ENCODE peak calls at places on chromosomes 5 and 9, in five cellular contexts. J is EL; P is activated T-cell treated with anti-CD3 and anti-CD28 coated beads, Interleukin-2, amount 50 U/mL, for 72 hours; X is RWPE1; M is HT-29. G is an unnamed sample.

GRCh38 chr9:108634164-108634563 is 221.6 kb downstream of the ACTL7B start:
- DNase-seq in X (peak; percentile 85), J (peak; percentile 66), M (peak; percentile 33), P (no peak), G (no peak)

GRCh38 chr9:135340726-135341475 is 138.7 kb upstream of the PPP1R26 start:
- DNase-seq in J (no peak), P (no peak), M (no peak), X (no peak), G (no peak)

GRCh38 chr9:29669613-29670012 is 2096.3 kb upstream of the C9orf72 start:
- DNase-seq in M (no peak), P (no peak), X (no peak), J (no peak), G (no peak)

GRCh38 chr9:83196946-83197345 is 134.0 kb upstream of the RASEF start:
- DNase-seq in X (no peak), M (no peak), J (no peak), P (no peak), G (no peak)

GRCh38 chr5:127666043-127666716 is 17.3 kb downstream of the CTXN3 start:
- DNase-seq in X (no peak), M (no peak), J (peak; percentile 20), P (no peak), G (no peak)

GRCh38 chr5:171496431-171496830 is 77.0 kb downstream of the FGF18 start:
- DNase-seq in M (no peak), P (no peak), J (no peak), X (no peak), G (no peak)

GRCh38 chr5:75167345-75167744 is 69.3 kb downstream of the ANKRD31 start:
- DNase-seq in J (no peak), X (peak; percentile 34), M (peak; percentile 43), P (no peak), G (no peak)

GRCh38 chr5:67315082-67315801 is 118.6 kb upstream of the CD180 start:
- DNase-seq in J (peak; percentile 70), X (peak; percentile 72), M (peak; percentile 27), P (no peak), G (no peak)

GRCh38 chr5:65611524-65611923 is 12.6 kb downstream of the TRIM23 start:
- DNase-seq in M (peak; percentile 74), P (no peak), J (no peak), X (peak; percentile 23), G (no peak)

GRCh38 chr5:96823900-96824351 is 16.2 kb upstream of the ERAP1 start:
- DNase-seq in X (peak; percentile 92), J (peak; percentile 87), M (peak; percentile 52), P (no peak), G (no peak)

GRCh38 chr5:111066261-111066938 is 5.1 kb upstream of the TSLP start:
- DNase-seq in J (no peak), X (no peak), M (no peak), P (no peak), G (no peak)

GRCh38 chr5:163889369-163889768 is 383.9 kb downstream of the MAT2B start:
- DNase-seq in X (no peak), J (peak; percentile 70), P (no peak), M (no peak), G (no peak)

GRCh38 chr9:74696520-74696919 is 191.2 kb downstream of the TRPM6 start:
- DNase-seq in M (no peak), X (no peak), P (peak; percentile 1), J (no peak), G (no peak)

GRCh38 chr9:73104342-73104741 is 47.3 kb upstream of the ANXA1 start:
- DNase-seq in P (no peak), M (no peak), J (no peak), X (no peak), G (no peak)

GRCh38 chr5:113902917-113903681 is 389.6 kb downstream of the YTHDC2 start:
- DNase-seq in P (no peak), X (no peak), M (no peak), J (no peak), G (no peak)

GRCh38 chr5:114361724-114362196 is at the start of gene KCNN2:
- DNase-seq in P (peak; percentile 29), X (peak; percentile 59), M (peak; percentile 18), J (peak; percentile 82), G (peak; percentile 66)

GRCh38 chr5:14659821-14660607 is 4.5 kb upstream of the OTULIN start:
- DNase-seq in X (peak; percentile 73), P (no peak), J (peak; percentile 63), M (no peak), G (no peak)

GRCh38 chr5:761854-762685 is 22.5 kb downstream of the ZDHHC11B start:
- DNase-seq in X (no peak), J (no peak), P (no peak), M (no peak), G (peak; percentile 22)

GRCh38 chr5:10652606-10653005 is 88.7 kb downstream of the ANKRD33B start:
- DNase-seq in X (no peak), M (no peak), J (no peak), P (no peak), G (no peak)

GRCh38 chr9:84170521-84171141 is 169.9 kb downstream of the SLC28A3 start:
- DNase-seq in P (no peak), M (peak; percentile 59), X (peak; percentile 62), J (peak; percentile 98), G (no peak)

GRCh38 chr9:16112116-16112515 is 559.3 kb downstream of the CCDC171 start:
- DNase-seq in M (no peak), X (no peak), J (no peak), P (no peak), G (no peak)

GRCh38 chr5:87347841-87348240 is 64.9 kb downstream of the CCNH start:
- DNase-seq in P (no peak), J (no peak), M (no peak), X (no peak), G (no peak)

GRCh38 chr5:54415896-54416640 is 39.4 kb upstream of the HSPB3 start:
- DNase-seq in M (peak; percentile 7), X (peak; percentile 72), J (peak; percentile 52), P (no peak), G (no peak)

GRCh38 chr5:140575309-140575708 is 10.7 kb downstream of the SLC35A4 start:
- DNase-seq in P (no peak), X (no peak), M (peak; percentile 77), J (peak; percentile 39), G (no peak)

GRCh38 chr9:126055386-126055785 is 271.2 kb upstream of the MVB12B start:
- DNase-seq in P (no peak), M (peak; percentile 6), X (peak; percentile 83), J (peak; percentile 65), G (no peak)

GRCh38 chr5:135110941-135111596 is 77.0 kb upstream of the PITX1 start:
- DNase-seq in X (peak; percentile 92), M (no peak), J (no peak), P (no peak), G (no peak)

GRCh38 chr9:13447551-13448422 is 168.3 kb upstream of the MPDZ start:
- DNase-seq in X (no peak), J (no peak), M (no peak), P (no peak), G (no peak)

GRCh38 chr9:82331091-82331490 is 342.5 kb downstream of the SPATA31D1 start:
- DNase-seq in X (no peak), J (peak; percentile 20), M (no peak), P (no peak), G (no peak)

GRCh38 chr9:98533132-98533531 is 175.6 kb downstream of the GABBR2 start:
- DNase-seq in J (peak; percentile 21), P (no peak), M (no peak), X (no peak), G (no peak)